ENCODE peak calls at places on chromosomes 13 and 19, in seven cellular contexts. Q is left lung; U is suprapubic skin; M is CD8-positive, alpha-beta T cell; J is kidney; S is tibial nerve; E is breast epithelium. L is an unnamed sample.

GRCh38 chr13:101576977-101577376 is 124.5 kb downstream of the ITGBL1 start:
- DNase-seq in Q (no peak), U (no peak), M (no peak), J (no peak), S (no peak), E (no peak), L (no peak)

GRCh38 chr19:30070198-30070969 is 128.3 kb downstream of the URI1 start:
- DNase-seq in Q (no peak), U (peak; percentile 44), M (no peak), J (peak; percentile 63), S (no peak), E (peak; percentile 37), L (no peak)

GRCh38 chr19:17681505-17682125 is 6.5 kb downstream of the UNC13A start:
- DNase-seq in Q (no peak), U (no peak), M (no peak), J (peak; percentile 82), S (no peak), E (no peak), L (no peak)

GRCh38 chr13:46327256-46327655 is 59.8 kb downstream of the RUBCNL start:
- DNase-seq in Q (no peak), U (no peak), M (no peak), J (no peak), S (no peak), E (no peak), L (no peak)

GRCh38 chr13:101757446-101758039 is 305.1 kb downstream of the ITGBL1 start:
- DNase-seq in Q (no peak), U (no peak), M (no peak), J (no peak), S (no peak), E (no peak), L (peak; percentile 27)

GRCh38 chr13:113125506-113126264 is 3.1 kb downstream of the F10 start:
- DNase-seq in Q (peak; percentile 33), U (no peak), M (no peak), J (peak; percentile 29), S (no peak), E (peak; percentile 31), L (no peak)

GRCh38 chr13:40624338-40624737 is 42.1 kb downstream of the FOXO1 start:
- DNase-seq in Q (no peak), U (peak; percentile 72), M (no peak), J (no peak), S (no peak), E (no peak), L (no peak)

GRCh38 chr13:113751491-113751890 is 7.5 kb upstream of the TMEM255B start:
- DNase-seq in Q (no peak), U (no peak), M (no peak), J (no peak), S (no peak), E (no peak), L (no peak)

GRCh38 chr19:54521022-54521859 is 18.6 kb downstream of the LAIR2 start:
- DNase-seq in Q (no peak), U (no peak), M (no peak), J (no peak), S (no peak), E (no peak), L (no peak)

GRCh38 chr13:100338265-100338664 is 249.4 kb downstream of the PCCA start:
- DNase-seq in Q (no peak), U (no peak), M (no peak), J (no peak), S (no peak), E (no peak), L (no peak)

GRCh38 chr19:56105090-56105701 is 15.9 kb downstream of the ZNF787 start:
- DNase-seq in Q (peak; percentile 93), U (peak; percentile 79), M (peak; percentile 24), J (no peak), S (peak; percentile 72), E (peak; percentile 89), L (peak; percentile 31)

GRCh38 chr13:58630794-58631193 is 999.2 kb downstream of the PCDH17 start:
- DNase-seq in Q (no peak), U (no peak), M (no peak), J (no peak), S (no peak), E (no peak), L (no peak)

GRCh38 chr13:104648291-104648690 is 1582.1 kb upstream of the SLC10A2 start:
- DNase-seq in Q (no peak), U (no peak), M (no peak), J (no peak), S (no peak), E (no peak), L (no peak)

DNA sequence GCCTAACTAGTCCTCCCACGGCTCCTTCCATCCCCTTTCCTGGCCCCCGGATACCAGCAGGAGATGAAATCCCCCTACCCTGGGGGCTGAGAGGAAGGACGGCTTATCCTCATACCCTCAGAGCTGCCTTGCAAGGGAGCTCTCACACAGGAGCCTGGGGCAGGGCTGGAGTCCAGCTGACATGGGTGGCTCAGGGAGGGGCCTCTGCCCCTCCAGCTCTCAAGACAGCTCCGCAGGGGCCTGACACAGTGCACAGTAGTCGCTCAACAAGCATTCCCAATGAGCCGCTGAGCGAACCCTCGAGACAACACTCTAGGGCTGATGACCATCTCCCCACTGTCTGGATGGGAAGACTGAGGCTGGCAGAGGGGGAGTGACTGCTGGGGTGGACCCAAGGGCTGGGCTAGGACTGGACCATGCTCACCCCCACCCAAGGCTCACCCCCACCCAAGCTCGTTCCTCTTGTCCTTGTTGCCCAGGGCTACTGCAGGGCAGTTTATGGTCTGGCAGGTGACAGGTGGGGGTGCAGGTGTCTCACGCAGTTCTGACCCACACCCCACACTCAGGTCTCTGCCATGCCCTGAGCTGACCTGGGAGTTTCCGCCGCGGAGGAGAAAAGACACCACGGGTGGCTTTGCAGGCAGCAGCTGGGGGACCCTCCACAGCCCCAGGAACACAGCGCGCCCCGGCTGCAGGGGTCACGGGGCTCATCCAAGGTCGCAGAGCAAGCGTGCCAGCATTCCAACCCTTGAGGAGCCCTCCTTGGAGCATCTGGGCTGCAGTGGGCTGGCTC is 3.9 kb downstream of the ZBTB7A start:
- DNase-seq in Q (peak; percentile 72), U (no peak), M (no peak), J (peak; percentile 76), S (no peak), E (no peak), L (peak; percentile 33)
- H3K4me3 ChIP-seq in Q (no peak overlapping the region), U (peak overlapping the region; percentile 99), M (no peak overlapping the region), J (no peak overlapping the region), S (peak overlapping the region; percentile 83), E (peak overlapping the region; percentile 92), L (peak overlapping the region; percentile 58)

DNA sequence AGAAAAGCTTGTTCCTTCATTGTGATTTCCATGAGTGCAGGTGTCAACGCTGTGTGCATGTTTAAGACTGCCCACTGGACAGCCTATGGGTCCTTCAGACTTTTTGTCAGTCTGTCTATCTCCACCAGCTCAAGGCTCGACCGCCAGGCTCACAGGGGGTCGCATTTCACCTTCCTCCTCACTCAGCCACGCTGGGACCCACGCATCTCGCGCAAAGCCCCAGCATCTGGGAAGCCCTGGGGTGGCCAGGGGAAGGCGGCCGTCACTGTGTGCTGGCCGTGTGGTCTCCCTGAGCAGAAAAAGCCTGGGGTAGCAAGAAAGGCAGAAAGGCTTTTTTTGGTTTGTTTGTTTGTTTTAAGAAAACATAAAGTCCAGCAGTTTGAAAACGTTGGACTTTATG is 48.5 kb downstream of the KLF2 start:
- DNase-seq in Q (peak; percentile 64), U (no peak), M (no peak), J (peak; percentile 48), S (no peak), E (no peak), L (no peak)
- H3K4me1 ChIP-seq in Q (peaks cover 75% of the 10 kb centered on the region), U (peaks cover 31% of the 10 kb centered on the region), M (peaks cover 96% of the 10 kb centered on the region), J (peaks cover 33% of the 10 kb centered on the region), S (no peaks in the 10 kb centered on the region), E (no peaks in the 10 kb centered on the region), L (peaks cover 98% of the 10 kb centered on the region)

GRCh38 chr13:90968510-90968909 is 379.0 kb upstream of the MIR17HG start:
- DNase-seq in Q (no peak), U (no peak), M (no peak), J (no peak), S (no peak), E (no peak), L (no peak)

GRCh38 chr13:90979059-90979458 is 368.4 kb upstream of the MIR17HG start:
- DNase-seq in Q (no peak), U (no peak), M (no peak), J (no peak), S (no peak), E (no peak), L (no peak)

GRCh38 chr13:90974249-90974954 is 373.1 kb upstream of the MIR17HG start:
- DNase-seq in Q (no peak), U (no peak), M (no peak), J (no peak), S (no peak), E (no peak), L (no peak)
- H3K4me3 ChIP-seq in Q (no peak overlapping the region), U (no peak overlapping the region), M (no peak overlapping the region), J (no peak overlapping the region), S (no peak overlapping the region), E (no peak overlapping the region), L (no peak overlapping the region)

GRCh38 chr19:2495130-2495641 is 19.3 kb downstream of the GADD45B start:
- DNase-seq in Q (peak; percentile 92), U (peak; percentile 91), M (no peak), J (peak; percentile 94), S (peak; percentile 59), E (peak; percentile 89), L (no peak)
- H3K4me1 ChIP-seq in Q (peaks cover 52% of the 10 kb centered on the region), U (peaks cover 52% of the 10 kb centered on the region), M (peaks cover 19% of the 10 kb centered on the region), J (peaks cover 25% of the 10 kb centered on the region), S (no peaks in the 10 kb centered on the region), E (peaks cover 16% of the 10 kb centered on the region), L (peaks cover 20% of the 10 kb centered on the region)

DNA sequence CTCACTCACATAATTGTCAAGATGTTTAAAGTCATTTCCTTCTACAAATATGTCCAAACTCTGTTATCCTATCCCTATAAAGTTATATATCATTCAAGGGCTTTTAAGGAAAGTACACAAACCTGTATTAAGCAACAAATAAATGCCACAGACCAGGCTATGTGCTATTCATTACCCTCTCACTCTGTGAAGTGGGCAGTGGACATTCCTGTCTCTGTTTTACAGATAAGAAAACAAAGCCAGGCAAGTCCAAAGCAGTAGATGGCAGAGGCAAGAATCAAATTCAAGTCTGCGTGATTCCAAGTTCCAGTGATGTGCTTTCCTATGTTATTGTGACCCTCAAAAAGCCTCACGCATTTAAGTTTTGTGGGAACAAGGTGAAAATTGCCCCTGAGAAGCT is 140.5 kb downstream of the LHFPL6 start:
- DNase-seq in Q (no peak), U (no peak), M (no peak), J (no peak), S (no peak), E (no peak), L (no peak)
- H3K4me3 ChIP-seq in Q (no peak overlapping the region), U (no peak overlapping the region), M (no peak overlapping the region), J (no peak overlapping the region), S (no peak overlapping the region), E (no peak overlapping the region), L (no peak overlapping the region)

L was measured in CD4-positive, alpha-beta memory T cell.